ENCODE peak calls at places on chromosomes 5 and 9, in five cellular contexts. S, C, X, E and W are unnamed samples.

GRCh38 chr5:180315762-180316212 is 23.9 kb upstream of the MAPK9 start:
- DNase-seq in S (peak; percentile 35), E (peak; percentile 63), C (peak; percentile 58), X (peak; percentile 56), W (peak; percentile 66)

GRCh38 chr5:102971693-102972293 is 148.1 kb downstream of the GIN1 start:
- DNase-seq in S (peak; percentile 70), C (peak; percentile 40), X (peak; percentile 21), E (no peak), W (peak; percentile 70)

GRCh38 chr9:136673088-136673969 is 10.6 kb downstream of the EGFL7 start:
- DNase-seq in E (no peak), C (peak; percentile 80), S (no peak), X (no peak), W (no peak)

GRCh38 chr5:145636396-145636795 is 198.7 kb downstream of the PRELID2 start:
- DNase-seq in C (no peak), E (no peak), X (no peak), S (no peak), W (no peak)

GRCh38 chr9:81601639-81602623 is 87.4 kb downstream of the TLE1 start:
- DNase-seq in C (no peak), S (peak; percentile 72), E (no peak), X (no peak), W (peak; percentile 60)

GRCh38 chr5:100157066-100157465 is 378.1 kb upstream of the FAM174A start:
- DNase-seq in E (no peak), X (no peak), C (no peak), S (no peak), W (no peak)

GRCh38 chr5:154384480-154385235 is 61.1 kb upstream of the SAP30L start:
- DNase-seq in E (no peak), X (no peak), S (no peak), C (no peak), W (no peak)

GRCh38 chr5:137097203-137097602 is 401.9 kb downstream of the SPOCK1 start:
- DNase-seq in S (no peak), C (no peak), X (no peak), E (no peak), W (no peak)

GRCh38 chr9:85610074-85610855 is 131.5 kb downstream of the AGTPBP1 start:
- DNase-seq in E (peak; percentile 53), S (peak; percentile 82), C (peak; percentile 74), X (peak; percentile 76), W (peak; percentile 73)

GRCh38 chr5:50947892-50948683 is 281.7 kb downstream of the PARP8 start:
- DNase-seq in E (no peak), S (no peak), X (no peak), C (no peak), W (no peak)

GRCh38 chr9:130029591-130029990 is 13.4 kb downstream of the FNBP1 start:
- DNase-seq in C (no peak), S (no peak), X (no peak), E (no peak), W (no peak)

GRCh38 chr9:11697101-11697500 is 996.1 kb upstream of the TYRP1 start:
- DNase-seq in S (no peak), C (no peak), X (no peak), E (no peak), W (no peak)

GRCh38 chr5:10600629-10601245 is 36.9 kb downstream of the ANKRD33B start:
- DNase-seq in S (no peak), C (no peak), E (peak; percentile 37), X (no peak), W (peak; percentile 78)

GRCh38 chr5:76733049-76733417 is 17.1 kb downstream of the F2R start:
- DNase-seq in C (no peak), S (no peak), E (no peak), X (no peak), W (no peak)

GRCh38 chr9:69898714-69899209 is 78.1 kb downstream of the CFAP95 start:
- DNase-seq in C (peak; percentile 95), E (no peak), S (peak; percentile 92), X (no peak), W (peak; percentile 90)

GRCh38 chr9:75001719-75002421 is 26.2 kb downstream of the CARNMT1 start:
- DNase-seq in E (no peak), S (peak; percentile 91), X (peak; percentile 82), C (peak; percentile 82), W (peak; percentile 76)

GRCh38 chr5:116947691-116948528 is 373.3 kb upstream of the SEMA6A start:
- DNase-seq in S (no peak), E (peak; percentile 64), C (peak; percentile 8), X (peak; percentile 69), W (peak; percentile 61)

GRCh38 chr5:134833340-134834032 is 12.3 kb upstream of the C5orf24 start:
- DNase-seq in C (no peak), E (no peak), X (no peak), S (peak; percentile 86), W (no peak)

GRCh38 chr5:130189961-130190360 is 285.7 kb downstream of the CHSY3 start:
- DNase-seq in S (no peak), E (no peak), X (no peak), C (no peak), W (peak; percentile 65)

GRCh38 chr5:76811214-76811613 is 7.6 kb upstream of the F2RL1 start:
- DNase-seq in X (no peak), C (no peak), E (no peak), S (peak; percentile 73), W (peak; percentile 40)

GRCh38 chr5:179271301-179271650 is 74.0 kb downstream of the ADAMTS2 start:
- DNase-seq in S (no peak), C (no peak), E (no peak), X (no peak), W (no peak)

GRCh38 chr9:94919376-94920098 is 193.0 kb downstream of the AOPEP start:
- DNase-seq in C (no peak), E (no peak), X (no peak), S (peak; percentile 69), W (peak; percentile 84)

GRCh38 chr5:9015250-9015936 is 530.5 kb downstream of the SEMA5A start:
- DNase-seq in X (no peak), C (no peak), E (peak; percentile 72), S (peak; percentile 44), W (no peak)

GRCh38 chr5:158570502-158570901 is 529.2 kb downstream of the EBF1 start:
- DNase-seq in X (no peak), C (no peak), E (no peak), S (no peak), W (peak; percentile 33)

GRCh38 chr5:125232779-125233230 is 486.4 kb upstream of the ZNF608 start:
- DNase-seq in C (peak; percentile 69), S (peak; percentile 86), X (no peak), E (no peak), W (no peak)

GRCh38 chr9:79812507-79813261 is 240.9 kb downstream of the TLE4 start:
- DNase-seq in X (no peak), E (peak; percentile 37), C (no peak), S (no peak), W (no peak)

GRCh38 chr5:56534102-56534501 is 281.2 kb upstream of the MAP3K1 start:
- DNase-seq in E (no peak), S (no peak), C (no peak), X (no peak), W (peak; percentile 58)
- H2AFZ ChIP-seq in E (no peak overlapping the region), S (no peak overlapping the region), C (no peak overlapping the region), X (no peak overlapping the region), W (peak overlapping the region; percentile 40)

GRCh38 chr5:74328221-74328630 is 312.3 kb downstream of the ENC1 start:
- DNase-seq in S (no peak), X (no peak), E (no peak), C (no peak), W (peak; percentile 87)

GRCh38 chr5:74324556-74324955 is 316.0 kb downstream of the ENC1 start:
- DNase-seq in X (no peak), S (no peak), C (no peak), E (no peak), W (no peak)

GRCh38 chr5:74326571-74327338 is 313.8 kb downstream of the ENC1 start:
- DNase-seq in C (peak; percentile 89), X (no peak), E (peak; percentile 55), S (peak; percentile 96), W (peak; percentile 92)

GRCh38 chr5:74327339-74327685 is 313.2 kb downstream of the ENC1 start:
- DNase-seq in C (no peak), S (no peak), X (no peak), E (no peak), W (no peak)

DNA sequence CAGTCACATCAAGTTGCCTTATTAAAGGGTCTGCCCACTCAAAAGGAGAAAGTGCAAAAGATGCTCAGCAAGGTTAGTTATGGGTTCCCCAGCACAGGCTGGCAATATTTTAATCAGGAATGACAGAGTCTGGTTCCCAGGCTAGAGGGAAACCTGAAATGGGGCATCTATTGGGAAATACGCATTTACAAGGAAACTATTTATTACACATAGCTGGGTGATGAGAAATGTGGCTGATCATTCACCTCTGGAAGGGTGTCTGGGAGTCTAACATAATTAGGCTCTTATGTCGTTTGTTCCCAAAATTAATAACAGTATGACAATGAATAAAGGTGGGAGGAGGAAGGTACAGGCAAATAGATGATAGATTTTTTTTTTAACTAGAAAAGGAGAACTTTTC is 314.7 kb downstream of the ENC1 start:
- DNase-seq in S (no peak), E (no peak), C (no peak), X (no peak), W (no peak)
- H2AFZ ChIP-seq in S (no peak overlapping the region), E (no peak overlapping the region), C (no peak overlapping the region), X (no peak overlapping the region), W (no peak overlapping the region)

GRCh38 chr9:121071356-121071755 is 3.4 kb upstream of the CNTRL start:
- DNase-seq in S (no peak), X (no peak), C (no peak), E (no peak), W (no peak)
- H2AFZ ChIP-seq in S (peak overlapping the region; percentile 47), X (no peak overlapping the region), C (peak overlapping the region; percentile 80), E (peak overlapping the region; percentile 93), W (peak overlapping the region; percentile 80)

GRCh38 chr9:34046784-34047379 is 1.8 kb downstream of the UBAP2 start:
- DNase-seq in E (peak; percentile 28), S (peak; percentile 10), X (peak; percentile 4), C (peak; percentile 62), W (peak; percentile 23)

GRCh38 chr9:34045903-34046302 is 2.8 kb downstream of the UBAP2 start:
- DNase-seq in C (no peak), S (no peak), X (no peak), E (no peak), W (no peak)

GRCh38 chr9:34049630-34050384 is 1.1 kb upstream of the UBAP2 start:
- DNase-seq in C (no peak), S (no peak), E (peak; percentile 19), X (peak; percentile 24), W (no peak)

GRCh38 chr9:34048730-34049629 is at the start of gene UBAP2:
- DNase-seq in E (peak; percentile 96), S (peak; percentile 97), X (peak; percentile 99), C (peak; percentile 99), W (peak; percentile 89)

DNA sequence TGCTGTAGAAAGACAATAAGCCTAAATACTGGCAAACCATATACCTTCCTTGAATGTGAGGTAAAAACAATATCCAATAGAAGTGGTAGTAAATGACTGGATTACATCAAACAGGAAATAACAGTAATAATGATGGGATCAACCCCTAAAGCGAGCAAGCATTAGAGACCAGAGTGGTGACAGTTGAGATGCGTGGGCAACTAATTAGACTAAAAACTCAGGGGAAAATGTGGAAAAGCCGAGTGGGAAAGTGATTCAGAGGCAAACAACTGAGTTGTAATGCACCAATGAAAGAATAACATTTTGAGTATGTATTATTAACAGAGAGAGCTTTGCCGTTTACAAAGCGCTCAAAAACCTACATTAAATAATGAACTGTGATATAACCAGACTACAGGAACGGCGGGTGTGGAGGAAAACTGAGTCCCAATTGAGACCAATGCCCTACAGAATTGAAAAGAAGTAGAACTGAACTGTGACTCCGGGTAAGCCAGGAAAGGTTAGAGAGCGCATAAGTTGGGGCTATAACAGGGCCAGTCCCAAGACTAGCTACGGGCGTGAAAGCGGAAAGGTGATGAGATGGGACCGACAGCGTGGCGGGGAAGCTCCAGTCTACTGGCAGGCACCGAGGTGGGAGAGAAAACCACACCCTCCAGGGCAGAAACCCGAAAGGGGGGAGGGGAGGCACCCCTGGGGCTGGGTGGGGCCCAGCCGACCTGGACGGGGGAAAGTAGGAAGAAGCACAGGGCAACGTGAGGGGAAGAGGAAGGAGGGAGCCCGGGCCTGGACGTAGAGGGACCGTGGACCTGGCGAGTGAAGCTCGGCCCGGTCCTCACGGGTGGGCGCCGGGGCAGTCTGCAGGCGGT is 590 bp downstream of the UBAP2 start:
- DNase-seq in E (peak; percentile 72), S (no peak), X (peak; percentile 52), C (no peak), W (peak; percentile 43)
- H2AFZ ChIP-seq in E (peak overlapping the region; percentile 70), S (peak overlapping the region; percentile 100), X (peak overlapping the region; percentile 99), C (peak overlapping the region; percentile 7), W (peak overlapping the region; percentile 99)